ENCODE peak calls at places on chromosomes 4 and X, in seven cellular contexts. One of them, this sample, is unnamed. For H3K4me1, the result is how much of the 10 kb centered on the place peaks cover.

GRCh38 chr4:154277164-154277563 is 214.4 kb downstream of the DCHS2 start:
- DNase-seq in upper lobe of right lung: no peak
- DNase-seq in colonic mucosa: no peak
- DNase-seq in thyroid gland: no peak
- DNase-seq in A549: no peak
- DNase-seq in lower lobe of right lung: no peak
- DNase-seq in Panc1: no peak
- DNase-seq in this sample: no peak

GRCh38 chr4:40559585-40560465 is 69.8 kb downstream of the RBM47 start:
- DNase-seq in upper lobe of right lung: no peak
- DNase-seq in colonic mucosa: no peak
- DNase-seq in thyroid gland: no peak
- DNase-seq in A549: no peak
- DNase-seq in lower lobe of right lung: no peak
- DNase-seq in Panc1: no peak
- DNase-seq in this sample: peak

GRCh38 chr4:148173397-148174017 is 268.7 kb downstream of the NR3C2 start:
- DNase-seq in upper lobe of right lung: no peak
- DNase-seq in colonic mucosa: peak
- DNase-seq in thyroid gland: no peak
- DNase-seq in A549: no peak
- DNase-seq in lower lobe of right lung: no peak
- DNase-seq in Panc1: no peak
- DNase-seq in this sample: no peak

GRCh38 chr4:6771229-6771671 is 11.3 kb upstream of the KIAA0232 start:
- DNase-seq in upper lobe of right lung: peak
- DNase-seq in colonic mucosa: no peak
- DNase-seq in thyroid gland: peak
- DNase-seq in A549: no peak
- DNase-seq in lower lobe of right lung: peak
- DNase-seq in Panc1: no peak
- DNase-seq in this sample: no peak

GRCh38 chrX:34655496-34656258 is 1.4 kb downstream of the TMEM47 start:
- DNase-seq in upper lobe of right lung: no peak
- DNase-seq in colonic mucosa: no peak
- DNase-seq in thyroid gland: peak
- DNase-seq in A549: no peak
- DNase-seq in lower lobe of right lung: no peak
- DNase-seq in Panc1: no peak
- DNase-seq in this sample: no peak

GRCh38 chr4:140174535-140174934 is 20.6 kb upstream of the MAML3 start:
- DNase-seq in upper lobe of right lung: no peak
- DNase-seq in colonic mucosa: no peak
- DNase-seq in thyroid gland: no peak
- DNase-seq in A549: no peak
- DNase-seq in lower lobe of right lung: no peak
- DNase-seq in Panc1: no peak
- DNase-seq in this sample: no peak

GRCh38 chr4:25320374-25321172 is 8.0 kb downstream of the ZCCHC4 start:
- DNase-seq in upper lobe of right lung: no peak
- DNase-seq in colonic mucosa: no peak
- DNase-seq in thyroid gland: no peak
- DNase-seq in A549: peak
- DNase-seq in lower lobe of right lung: no peak
- DNase-seq in Panc1: no peak
- DNase-seq in this sample: no peak

GRCh38 chr4:123671633-123672404 is 275.2 kb downstream of the SPRY1 start:
- DNase-seq in upper lobe of right lung: no peak
- DNase-seq in colonic mucosa: no peak
- DNase-seq in thyroid gland: no peak
- DNase-seq in A549: no peak
- DNase-seq in lower lobe of right lung: no peak
- DNase-seq in Panc1: no peak
- DNase-seq in this sample: no peak

GRCh38 chr4:38004062-38004461 is 43.9 kb downstream of the PTTG2 start:
- DNase-seq in upper lobe of right lung: no peak
- DNase-seq in colonic mucosa: no peak
- DNase-seq in thyroid gland: peak
- DNase-seq in A549: no peak
- DNase-seq in lower lobe of right lung: no peak
- DNase-seq in Panc1: no peak
- DNase-seq in this sample: no peak

DNA sequence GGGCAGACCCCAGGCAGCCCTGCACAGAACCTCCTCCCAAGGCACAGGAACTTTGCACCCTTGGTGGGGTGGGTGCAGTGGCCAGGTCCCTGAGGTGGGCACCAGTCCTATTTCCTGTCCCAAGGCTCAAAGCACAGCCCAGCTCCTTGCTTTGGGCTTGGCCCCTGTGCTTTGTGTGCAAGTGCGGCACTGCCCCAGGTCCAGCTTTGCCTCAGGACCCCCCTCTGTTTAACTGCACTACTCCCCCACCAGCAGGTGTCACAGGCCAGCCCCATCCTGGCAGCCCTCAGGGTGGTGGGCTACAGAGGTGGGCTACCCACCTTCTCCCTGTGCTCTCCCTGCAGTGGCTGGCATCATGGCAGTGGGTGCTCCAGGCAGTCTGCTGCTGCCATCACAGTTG is 2469.0 kb downstream of the PCDH7 start:
- DNase-seq in upper lobe of right lung: no peak
- DNase-seq in colonic mucosa: no peak
- DNase-seq in thyroid gland: no peak
- DNase-seq in A549: no peak
- DNase-seq in lower lobe of right lung: no peak
- DNase-seq in Panc1: no peak
- DNase-seq in this sample: no peak
- TF ChIP-seq CTCF in upper lobe of right lung: no peak
- TF ChIP-seq CTCF in colonic mucosa: no peak
- TF ChIP-seq CTCF in thyroid gland: no peak
- TF ChIP-seq CTCF in A549: no peak
- TF ChIP-seq CTCF in lower lobe of right lung: no peak
- TF ChIP-seq CTCF in Panc1: no peak
- TF ChIP-seq CTCF in this sample: no peak

DNA sequence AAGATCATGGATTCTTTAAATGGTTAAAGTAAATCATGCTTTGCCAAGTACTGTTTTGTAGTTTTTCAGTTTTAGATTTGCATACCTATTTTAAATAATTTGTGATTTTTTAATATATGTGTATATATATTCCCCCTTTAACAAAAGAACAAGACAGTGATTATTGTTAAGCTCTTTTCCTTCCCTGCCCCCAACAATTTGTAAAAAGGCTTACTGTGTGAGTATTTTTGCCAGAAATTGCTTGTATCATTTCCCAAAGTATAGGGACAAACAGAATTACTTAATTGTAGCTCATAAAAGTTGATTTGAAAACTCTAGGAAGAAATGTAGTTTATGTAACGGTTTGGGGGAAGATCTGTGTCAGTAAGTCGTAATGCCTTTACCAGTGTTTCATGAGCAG is 19.0 kb downstream of the CPEB2 start:
- DNase-seq in upper lobe of right lung: no peak
- DNase-seq in colonic mucosa: no peak
- DNase-seq in thyroid gland: no peak
- DNase-seq in A549: no peak
- DNase-seq in lower lobe of right lung: no peak
- DNase-seq in Panc1: no peak
- DNase-seq in this sample: no peak
- H3K4me1 ChIP-seq in upper lobe of right lung: under half
- H3K4me1 ChIP-seq in colonic mucosa: under half
- H3K4me1 ChIP-seq in thyroid gland: under half
- H3K4me1 ChIP-seq in A549: half or more
- H3K4me1 ChIP-seq in lower lobe of right lung: under half
- H3K4me1 ChIP-seq in Panc1: under half
- H3K4me1 ChIP-seq in this sample: under half

GRCh38 chr4:88761342-88761741 is 63.7 kb upstream of the NAP1L5 start:
- DNase-seq in upper lobe of right lung: no peak
- DNase-seq in colonic mucosa: no peak
- DNase-seq in thyroid gland: no peak
- DNase-seq in A549: no peak
- DNase-seq in lower lobe of right lung: no peak
- DNase-seq in Panc1: no peak
- DNase-seq in this sample: no peak
- H3K4me3 ChIP-seq in upper lobe of right lung: no peak
- H3K4me3 ChIP-seq in colonic mucosa: no peak
- H3K4me3 ChIP-seq in thyroid gland: no peak
- H3K4me3 ChIP-seq in A549: no peak
- H3K4me3 ChIP-seq in lower lobe of right lung: no peak
- H3K4me3 ChIP-seq in Panc1: no peak
- H3K4me3 ChIP-seq in this sample: no peak

DNA sequence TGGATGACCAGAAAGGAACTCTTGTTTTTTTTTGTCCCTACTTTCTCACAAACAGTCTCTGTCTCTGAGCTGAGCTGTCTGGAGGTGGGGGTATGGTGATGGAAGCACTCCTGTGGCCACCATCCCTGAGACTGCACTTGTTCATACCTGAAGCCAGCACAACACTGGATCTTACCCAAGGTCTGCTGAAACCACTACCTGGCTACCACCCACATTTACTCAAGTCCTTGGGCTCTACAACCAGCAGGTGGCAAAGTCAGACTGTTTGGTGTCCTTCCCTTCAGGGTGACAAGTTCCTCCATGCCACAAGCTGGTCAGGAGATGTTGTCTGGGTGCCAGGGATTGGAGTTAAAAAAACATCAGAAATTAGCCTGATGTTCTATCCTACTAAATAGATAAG is 89.7 kb downstream of the NEXMIF start:
- DNase-seq in upper lobe of right lung: no peak
- DNase-seq in colonic mucosa: no peak
- DNase-seq in thyroid gland: no peak
- DNase-seq in A549: peak
- DNase-seq in lower lobe of right lung: no peak
- DNase-seq in Panc1: no peak
- DNase-seq in this sample: no peak
- TF ChIP-seq CTCF in upper lobe of right lung: no peak
- TF ChIP-seq CTCF in colonic mucosa: no peak
- TF ChIP-seq CTCF in thyroid gland: no peak
- TF ChIP-seq CTCF in A549: no peak
- TF ChIP-seq CTCF in lower lobe of right lung: no peak
- TF ChIP-seq CTCF in Panc1: no peak
- TF ChIP-seq CTCF in this sample: no peak

DNA sequence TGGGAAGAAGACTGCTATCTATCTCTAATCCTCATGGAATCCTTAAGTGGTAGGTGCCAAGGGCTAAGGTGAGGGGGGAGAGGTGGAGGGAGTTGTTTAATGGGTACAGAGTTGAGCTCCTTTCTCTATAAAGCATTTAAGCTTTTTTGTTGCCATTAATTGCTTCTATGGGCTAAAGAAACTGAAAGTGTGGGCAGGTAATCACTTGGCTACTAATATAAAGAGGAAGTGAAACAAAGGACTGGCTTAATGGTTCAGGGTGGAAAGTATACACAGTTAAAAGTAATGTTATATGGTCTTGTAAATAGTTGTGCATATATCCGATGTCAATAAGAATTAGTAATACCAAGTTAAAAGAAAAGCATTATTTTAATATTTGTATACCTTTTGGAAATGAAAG is 83.9 kb downstream of the POLA1 start:
- DNase-seq in upper lobe of right lung: no peak
- DNase-seq in colonic mucosa: no peak
- DNase-seq in thyroid gland: no peak
- DNase-seq in A549: no peak
- DNase-seq in lower lobe of right lung: no peak
- DNase-seq in Panc1: no peak
- DNase-seq in this sample: no peak
- H3K4me1 ChIP-seq in upper lobe of right lung: under half
- H3K4me1 ChIP-seq in colonic mucosa: under half
- H3K4me1 ChIP-seq in thyroid gland: under half
- H3K4me1 ChIP-seq in A549: under half
- H3K4me1 ChIP-seq in lower lobe of right lung: under half
- H3K4me1 ChIP-seq in Panc1: under half
- H3K4me1 ChIP-seq in this sample: under half

GRCh38 chr4:185656467-185656890 is 121.2 kb upstream of the PDLIM3 start:
- DNase-seq in upper lobe of right lung: peak
- DNase-seq in colonic mucosa: no peak
- DNase-seq in thyroid gland: peak
- DNase-seq in A549: no peak
- DNase-seq in lower lobe of right lung: no peak
- DNase-seq in Panc1: no peak
- DNase-seq in this sample: peak
- H3K4me3 ChIP-seq in upper lobe of right lung: peak
- H3K4me3 ChIP-seq in colonic mucosa: peak
- H3K4me3 ChIP-seq in thyroid gland: no peak
- H3K4me3 ChIP-seq in A549: no peak
- H3K4me3 ChIP-seq in lower lobe of right lung: peak
- H3K4me3 ChIP-seq in Panc1: no peak
- H3K4me3 ChIP-seq in this sample: no peak